ENCODE peak calls at places on chromosomes 13 and 19, in seven cellular contexts. C is spleen, S is prostate gland, Q is thyroid gland, H is ovary, M is A549, X is right lobe of liver. R is an unnamed sample.

GRCh38 chr13:103349664-103350063 is 283.4 kb upstream of the SLC10A2 start:
- DNase-seq in C (no peak), S (no peak), Q (no peak), H (no peak), M (no peak), X (no peak), R (no peak)

GRCh38 chr19:52190679-52191293 is 934 bp downstream of the PPP2R1A start:
- DNase-seq in C (peak), S (no peak), Q (peak), H (no peak), M (peak), X (no peak), R (no peak)

GRCh38 chr13:81473366-81473899 is 1132.5 kb upstream of the SPRY2 start:
- DNase-seq in C (no peak), S (no peak), Q (no peak), H (no peak), M (no peak), X (no peak), R (no peak)

GRCh38 chr19:53010494-53010893 is 3.2 kb upstream of the ERVV-1 start:
- DNase-seq in C (no peak), S (no peak), Q (no peak), H (no peak), M (no peak), X (no peak), R (no peak)

GRCh38 chr19:46416077-46416709 is 2.8 kb upstream of the CCDC8 start:
- DNase-seq in C (peak), S (peak), Q (peak), H (peak), M (peak), X (peak), R (peak)

GRCh38 chr19:17703823-17704463 is 15.3 kb upstream of the MAP1S start:
- DNase-seq in C (peak), S (no peak), Q (peak), H (no peak), M (peak), X (no peak), R (peak)

GRCh38 chr13:101346942-101347728 is 69.2 kb downstream of the NALCN start:
- DNase-seq in C (no peak), S (no peak), Q (no peak), H (no peak), M (no peak), X (no peak), R (no peak)

GRCh38 chr13:94914829-94915228 is 202.5 kb upstream of the SOX21 start:
- DNase-seq in C (no peak), S (no peak), Q (no peak), H (no peak), M (no peak), X (no peak), R (no peak)

GRCh38 chr19:40035996-40036395 is 20.0 kb downstream of the ZNF780B start:
- DNase-seq in C (no peak), S (no peak), Q (no peak), H (no peak), M (no peak), X (no peak), R (no peak)

GRCh38 chr13:75656590-75656989 is 20.5 kb downstream of the LMO7 start:
- DNase-seq in C (no peak), S (no peak), Q (no peak), H (no peak), M (no peak), X (no peak), R (no peak)

GRCh38 chr13:75648446-75648845 is 12.3 kb downstream of the LMO7 start:
- DNase-seq in C (no peak), S (no peak), Q (no peak), H (no peak), M (no peak), X (no peak), R (no peak)

GRCh38 chr13:75647126-75647784 is 11.1 kb downstream of the LMO7 start:
- DNase-seq in C (no peak), S (no peak), Q (no peak), H (no peak), M (no peak), X (no peak), R (no peak)

GRCh38 chr13:75645141-75645540 is 9.0 kb downstream of the LMO7 start:
- DNase-seq in C (no peak), S (no peak), Q (no peak), H (no peak), M (no peak), X (no peak), R (no peak)

GRCh38 chr13:75650991-75651390 is 14.9 kb downstream of the LMO7 start:
- DNase-seq in C (no peak), S (no peak), Q (no peak), H (no peak), M (no peak), X (no peak), R (no peak)
- TF ChIP-seq POLR2A in C (no peak), S (no peak), Q (no peak), H (no peak), M (no peak), X (no peak), R (no peak)

DNA sequence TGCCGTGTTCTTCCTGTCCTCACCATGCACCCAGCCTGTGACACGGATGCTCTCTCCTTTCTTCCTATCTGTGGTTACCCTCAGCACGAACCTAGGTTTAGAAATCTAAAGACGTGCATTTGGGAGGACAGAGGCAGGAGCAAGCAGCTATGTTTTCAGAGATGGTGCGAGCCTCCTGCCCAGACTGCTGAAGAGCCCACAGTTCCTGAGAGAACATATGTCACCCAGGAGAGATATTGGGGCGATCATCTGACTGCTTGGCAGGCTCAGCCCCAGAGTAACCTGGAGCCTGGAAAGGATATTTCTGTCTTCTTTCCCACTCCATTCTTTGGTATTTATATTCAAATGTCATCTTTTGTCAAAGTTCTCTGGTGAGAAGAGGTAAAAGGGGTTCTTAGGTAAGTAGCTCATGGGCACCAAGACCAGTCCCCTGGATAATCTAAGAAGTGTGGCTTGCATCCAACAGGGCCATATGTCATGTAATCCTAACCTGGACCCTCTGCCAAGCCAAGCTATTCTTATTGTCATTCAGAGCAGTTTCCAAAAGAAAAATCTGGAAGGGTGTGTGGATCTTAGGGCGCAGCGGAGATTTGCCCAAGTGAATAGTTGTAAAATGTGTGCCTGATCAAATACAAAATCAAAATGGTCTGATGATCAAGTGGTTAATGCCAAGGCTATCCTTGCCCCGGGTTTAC is 59.5 kb downstream of the FGF9 start:
- DNase-seq in C (no peak), S (no peak), Q (no peak), H (no peak), M (no peak), X (no peak), R (no peak)
- TF ChIP-seq CTCF in C (no peak), S (no peak), Q (no peak), H (no peak), M (no peak), X (no peak), R (no peak)

GRCh38 chr13:112686987-112687386 is 2.9 kb upstream of the ATP11A start:
- DNase-seq in C (no peak), S (no peak), Q (no peak), H (no peak), M (no peak), X (no peak), R (no peak)
- TF ChIP-seq POLR2A in C (no peak), S (no peak), Q (no peak), H (no peak), M (no peak), X (no peak), R (no peak)

DNA sequence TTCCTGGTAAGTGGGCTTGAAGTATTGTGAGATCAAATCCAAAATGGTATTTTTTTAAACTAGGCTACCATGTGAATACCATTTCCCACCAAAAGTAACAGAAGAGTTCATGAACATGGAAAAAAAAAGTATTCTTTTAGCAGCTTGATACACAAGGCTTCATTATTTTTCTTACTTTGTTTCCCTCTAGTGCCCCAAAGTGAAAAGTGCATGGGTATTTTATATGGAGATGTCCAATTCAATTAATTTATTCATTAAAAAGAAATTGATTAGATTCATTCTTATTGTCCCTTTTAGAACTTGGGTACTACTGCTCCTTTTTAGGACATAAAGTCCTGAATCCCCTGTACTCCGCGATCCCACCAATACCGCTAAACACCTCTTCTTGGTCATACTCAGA is 28.6 kb upstream of the SCEL start:
- DNase-seq in C (no peak), S (no peak), Q (no peak), H (no peak), M (peak), X (no peak), R (no peak)
- TF ChIP-seq CTCF in C (no peak), S (no peak), Q (no peak), H (no peak), M (peak), X (peak), R (no peak)

DNA sequence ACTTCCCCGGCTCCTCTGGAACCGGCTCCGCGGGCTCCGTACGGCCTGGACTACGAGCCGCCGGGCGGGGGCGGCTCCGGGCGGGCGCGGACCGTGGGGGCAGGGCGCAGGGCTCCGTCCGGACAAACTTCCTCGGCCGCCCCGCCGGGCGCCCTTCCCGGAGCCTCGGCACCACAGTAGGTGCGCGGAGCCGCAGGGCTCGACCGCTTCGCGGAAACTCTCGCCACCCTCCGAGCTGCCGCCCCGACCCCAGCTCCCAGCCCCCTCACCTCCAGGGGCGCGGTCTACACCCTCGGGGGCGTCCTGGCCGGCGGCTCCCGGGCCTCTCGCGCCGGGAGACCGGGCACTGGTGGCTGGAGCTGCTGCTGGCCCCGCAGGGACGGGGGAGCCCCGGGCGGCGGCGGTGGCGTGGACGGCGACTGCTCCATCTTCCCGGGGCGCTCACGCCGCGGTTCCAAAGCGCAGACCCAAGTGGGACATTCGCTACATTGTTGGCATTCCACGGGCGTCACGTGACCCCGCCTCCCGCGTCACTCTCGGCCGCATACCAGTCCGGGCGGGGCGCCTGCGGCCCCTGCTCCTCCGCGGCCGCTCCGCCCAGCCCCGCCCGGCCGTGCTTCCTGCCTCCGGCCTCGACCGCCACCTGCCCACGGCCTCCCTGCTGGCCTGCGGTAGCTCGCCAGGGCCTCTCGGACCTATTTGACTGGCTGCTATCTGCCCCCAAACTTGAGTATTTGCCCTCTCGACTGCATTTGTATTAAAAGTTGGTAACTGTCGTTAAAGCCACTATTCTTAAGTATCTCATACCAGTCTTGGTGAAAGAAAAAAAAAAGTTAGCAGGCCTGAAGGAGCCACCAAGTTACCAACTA is at the start of gene LATS2:
- DNase-seq in C (peak), S (peak), Q (peak), H (peak), M (peak), X (peak), R (peak)
- TF ChIP-seq POLR2A in C (no peak), S (peak), Q (peak), H (peak), M (no peak), X (peak), R (peak)

GRCh38 chr19:6393074-6393981 is at the start of gene GTF2F1:
- DNase-seq in C (peak), S (peak), Q (peak), H (peak), M (peak), X (peak), R (peak)
- TF ChIP-seq CTCF in C (no peak), S (no peak), Q (peak), H (peak), M (no peak), X (no peak), R (peak)